ENCODE peak calls at places on chromosomes 1 and 21, in six cellular contexts. O is heart left ventricle, G is endothelial cell, N is psoas muscle, S is cardiac fibroblast, I is progenitor cell of endocrine pancreas. P is an unnamed sample.

GRCh38 chr1:28236656-28237331 is 870 bp downstream of the ATP5IF1 start:
- DNase-seq in O (no peak), G (no peak), N (no peak), S (no peak), I (no peak), P (no peak)

GRCh38 chr1:236081546-236082227 is 16.8 kb upstream of the NID1 start:
- DNase-seq in O (no peak), G (no peak), N (no peak), S (no peak), I (no peak), P (no peak)

GRCh38 chr1:55375617-55376258 is 160.6 kb upstream of the USP24 start:
- DNase-seq in O (peak), G (peak), N (no peak), S (peak), I (peak), P (no peak)

GRCh38 chr21:44365251-44365966 is 12.0 kb downstream of the TRPM2 start:
- DNase-seq in O (peak), G (no peak), N (no peak), S (no peak), I (no peak), P (no peak)

GRCh38 chr1:30399026-30399425 is 324.4 kb downstream of the MATN1 start:
- DNase-seq in O (no peak), G (no peak), N (peak), S (no peak), I (no peak), P (no peak)

GRCh38 chr21:15406791-15407190 is 323.0 kb upstream of the USP25 start:
- DNase-seq in O (no peak), G (no peak), N (no peak), S (no peak), I (no peak), P (no peak)

GRCh38 chr1:203556047-203556851 is 62.3 kb downstream of the OPTC start:
- DNase-seq in O (peak), G (no peak), N (peak), S (peak), I (no peak), P (no peak)

GRCh38 chr1:43836267-43836951 is 97.2 kb upstream of the ARTN start:
- DNase-seq in O (peak), G (no peak), N (peak), S (no peak), I (no peak), P (peak)

GRCh38 chr1:32988665-32989064 is 24.1 kb upstream of the RNF19B start:
- DNase-seq in O (no peak), G (no peak), N (no peak), S (peak), I (no peak), P (no peak)

GRCh38 chr1:186057086-186057485 is 318.0 kb downstream of the TPR start:
- DNase-seq in O (no peak), G (no peak), N (no peak), S (no peak), I (no peak), P (no peak)

GRCh38 chr1:15578921-15579682 is 5.7 kb downstream of the AGMAT start:
- DNase-seq in O (no peak), G (no peak), N (no peak), S (no peak), I (no peak), P (no peak)

GRCh38 chr1:116895073-116895472 is 14.6 kb upstream of the PTGFRN start:
- DNase-seq in O (no peak), G (no peak), N (no peak), S (no peak), I (no peak), P (no peak)
- TF ChIP-seq CTCF in O (no peak), G (no peak), N (no peak), S (no peak), I (no peak), P (no peak)

DNA sequence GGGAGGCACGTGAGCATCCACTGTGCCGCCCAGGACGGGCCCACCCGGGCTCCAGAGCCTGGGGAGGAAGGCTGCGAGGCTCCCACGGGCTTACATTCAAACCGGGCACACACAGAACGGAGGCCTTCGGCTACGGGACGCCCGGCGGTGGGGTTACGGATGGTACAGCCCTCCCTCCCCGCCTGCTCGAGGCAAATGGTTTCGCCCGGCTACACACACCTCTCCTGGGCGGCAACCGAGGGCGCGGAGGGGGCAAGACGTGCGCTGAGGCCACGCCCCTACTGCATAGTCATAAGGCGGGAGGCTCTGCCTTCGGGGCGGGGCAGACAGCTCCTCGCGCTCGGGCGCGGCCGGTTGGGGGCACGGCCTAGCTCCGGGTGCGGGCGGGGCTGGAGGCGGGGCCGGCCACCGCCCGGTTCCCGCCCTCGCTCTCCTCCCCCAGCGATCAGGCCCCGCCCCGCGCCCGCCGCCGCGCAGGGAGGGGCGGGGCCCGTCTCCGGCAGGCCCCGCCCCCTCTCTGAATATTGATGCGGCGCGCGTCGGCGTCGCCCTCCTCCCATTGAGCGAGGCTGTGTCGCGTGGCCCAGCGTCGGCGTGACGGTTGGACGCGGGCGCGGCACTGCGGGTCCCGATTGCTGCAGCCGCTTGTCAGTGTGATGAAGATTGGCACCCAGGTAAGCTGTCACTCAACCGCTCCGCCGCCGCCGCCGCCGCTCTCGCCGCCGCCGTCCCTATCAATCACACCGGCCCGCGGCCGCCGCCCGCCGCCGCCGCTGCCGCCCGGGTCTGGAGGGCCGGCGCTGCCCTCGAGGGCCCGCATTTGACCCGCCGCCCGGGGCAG is at the start of gene PKNOX1:
- DNase-seq in O (peak), G (peak), N (peak), S (peak), I (peak), P (peak)
- TF ChIP-seq CTCF in O (no peak), G (no peak), N (peak), S (no peak), I (no peak), P (no peak)

GRCh38 chr1:109619405-109619654 is at the start of gene GNAT2:
- DNase-seq in O (no peak), G (no peak), N (no peak), S (no peak), I (no peak), P (no peak)

GRCh38 chr1:109619655-109620395 is at the start of gene AMPD2:
- DNase-seq in O (peak), G (peak), N (peak), S (peak), I (peak), P (peak)

GRCh38 chr1:109615879-109616278 is 3.5 kb downstream of the GNAT2 start:
- DNase-seq in O (no peak), G (no peak), N (no peak), S (no peak), I (no peak), P (no peak)

GRCh38 chr1:109618614-109619404 is 607 bp downstream of the GNAT2 start:
- DNase-seq in O (no peak), G (no peak), N (no peak), S (no peak), I (no peak), P (no peak)

GRCh38 chr1:109617291-109617801 is 2.1 kb downstream of the GNAT2 start:
- DNase-seq in O (no peak), G (no peak), N (no peak), S (peak), I (no peak), P (no peak)
- TF ChIP-seq CTCF in O (no peak), G (no peak), N (no peak), S (no peak), I (no peak), P (no peak)

GRCh38 chr1:91440845-91441244 is 36.2 kb upstream of the HFM1 start:
- DNase-seq in O (no peak), G (no peak), N (no peak), S (peak), I (no peak), P (no peak)
- TF ChIP-seq CTCF in O (no peak), G (no peak), N (no peak), S (peak), I (no peak), P (no peak)

GRCh38 chr1:29344336-29344735 is 108.0 kb downstream of the PTPRU start:
- DNase-seq in O (no peak), G (peak), N (no peak), S (no peak), I (no peak), P (no peak)

GRCh38 chr1:29342351-29342750 is 106.0 kb downstream of the PTPRU start:
- DNase-seq in O (no peak), G (no peak), N (no peak), S (no peak), I (no peak), P (no peak)

GRCh38 chr1:29343908-29344307 is 107.6 kb downstream of the PTPRU start:
- DNase-seq in O (no peak), G (no peak), N (no peak), S (no peak), I (no peak), P (no peak)

GRCh38 chr1:29343476-29343875 is 107.2 kb downstream of the PTPRU start:
- DNase-seq in O (no peak), G (no peak), N (no peak), S (no peak), I (no peak), P (no peak)

GRCh38 chr1:29341936-29342335 is 105.6 kb downstream of the PTPRU start:
- DNase-seq in O (no peak), G (no peak), N (no peak), S (no peak), I (no peak), P (no peak)
- TF ChIP-seq CTCF in O (no peak), G (no peak), N (no peak), S (no peak), I (no peak), P (no peak)

DNA sequence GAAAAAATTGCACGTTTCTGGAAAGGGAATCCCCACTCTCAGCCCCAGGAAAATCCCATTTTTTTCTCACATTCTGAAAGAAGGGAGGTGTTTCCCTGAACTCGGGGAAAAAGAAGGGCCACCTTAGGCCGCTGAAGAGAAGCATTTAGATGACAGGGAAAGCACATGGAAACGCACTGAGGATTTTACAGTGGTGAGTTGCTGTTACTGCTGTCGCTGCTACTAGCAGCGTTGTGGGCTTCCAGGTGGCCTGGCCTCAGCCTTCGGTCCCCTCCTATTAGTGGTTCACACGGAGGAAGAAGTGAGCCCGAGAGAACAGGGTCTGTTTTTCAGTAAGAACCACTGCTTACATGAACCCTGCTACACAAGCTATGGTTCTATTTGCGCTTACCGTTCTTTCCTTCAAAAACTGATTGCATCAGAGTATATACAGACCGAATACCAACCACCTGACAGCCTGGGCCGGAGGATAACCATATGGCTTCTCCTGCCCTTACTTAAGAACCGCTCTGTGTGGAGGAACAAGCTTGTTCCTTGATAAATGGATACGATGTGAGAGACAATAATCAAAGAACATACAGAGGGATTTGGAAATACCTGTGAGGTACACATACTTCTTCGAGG is 986 bp upstream of the KCNT2 start:
- DNase-seq in O (no peak), G (peak), N (no peak), S (peak), I (peak), P (no peak)
- TF ChIP-seq CTCF in O (no peak), G (no peak), N (no peak), S (no peak), I (peak), P (no peak)

P was measured in activated B cell treated with CpG ODN at 0.5 μM for 24 hours.